ENCODE peak calls at places on chromosomes 4 and X, in eight cellular contexts. One of them, this sample, is unnamed.

GRCh38 chr4:20408596-20408995 is 156.9 kb downstream of the SLIT2 start:
- DNase-seq in SK-N-SH: no peak
- DNase-seq in dorsolateral prefrontal cortex: no peak
- DNase-seq in mammary epithelial cell: no peak
- DNase-seq in Calu3: no peak
- DNase-seq in cardiac fibroblast: peak
- DNase-seq in fibroblast of mammary gland: peak
- DNase-seq in tibial artery: no peak
- DNase-seq in this sample: no peak

GRCh38 chrX:118726887-118727685 is at the start of gene IL13RA1:
- DNase-seq in cardiac fibroblast: peak
- DNase-seq in tibial artery: peak
- DNase-seq in Calu3: peak
- DNase-seq in dorsolateral prefrontal cortex: peak
- DNase-seq in mammary epithelial cell: peak
- DNase-seq in SK-N-SH: peak
- DNase-seq in fibroblast of mammary gland: peak
- DNase-seq in this sample: peak

GRCh38 chrX:66030505-66031317 is 9.2 kb downstream of the VSIG4 start:
- DNase-seq in mammary epithelial cell: peak
- DNase-seq in cardiac fibroblast: peak
- DNase-seq in dorsolateral prefrontal cortex: no peak
- DNase-seq in fibroblast of mammary gland: peak
- DNase-seq in tibial artery: no peak
- DNase-seq in Calu3: no peak
- DNase-seq in SK-N-SH: peak
- DNase-seq in this sample: no peak

GRCh38 chr4:11585506-11585905 is 156.8 kb upstream of the HS3ST1 start:
- DNase-seq in tibial artery: no peak
- DNase-seq in mammary epithelial cell: peak
- DNase-seq in SK-N-SH: no peak
- DNase-seq in dorsolateral prefrontal cortex: no peak
- DNase-seq in Calu3: peak
- DNase-seq in cardiac fibroblast: peak
- DNase-seq in fibroblast of mammary gland: peak
- DNase-seq in this sample: no peak

GRCh38 chr4:140861359-140862181 is 105.4 kb upstream of the TBC1D9 start:
- DNase-seq in mammary epithelial cell: peak
- DNase-seq in cardiac fibroblast: peak
- DNase-seq in fibroblast of mammary gland: peak
- DNase-seq in tibial artery: peak
- DNase-seq in SK-N-SH: peak
- DNase-seq in dorsolateral prefrontal cortex: peak
- DNase-seq in Calu3: peak
- DNase-seq in this sample: peak

GRCh38 chrX:29617725-29618124 is 597.6 kb upstream of the MAGEB2 start:
- DNase-seq in dorsolateral prefrontal cortex: no peak
- DNase-seq in SK-N-SH: no peak
- DNase-seq in mammary epithelial cell: no peak
- DNase-seq in fibroblast of mammary gland: peak
- DNase-seq in Calu3: no peak
- DNase-seq in cardiac fibroblast: peak
- DNase-seq in tibial artery: no peak
- DNase-seq in this sample: no peak

GRCh38 chrX:103101280-103102042 is 8.5 kb upstream of the NXF3 start:
- DNase-seq in SK-N-SH: no peak
- DNase-seq in dorsolateral prefrontal cortex: no peak
- DNase-seq in Calu3: peak
- DNase-seq in cardiac fibroblast: no peak
- DNase-seq in mammary epithelial cell: no peak
- DNase-seq in tibial artery: no peak
- DNase-seq in fibroblast of mammary gland: no peak
- DNase-seq in this sample: no peak

GRCh38 chrX:17500145-17500579 is 125.2 kb downstream of the NHS start:
- DNase-seq in tibial artery: no peak
- DNase-seq in cardiac fibroblast: peak
- DNase-seq in Calu3: peak
- DNase-seq in SK-N-SH: no peak
- DNase-seq in dorsolateral prefrontal cortex: no peak
- DNase-seq in mammary epithelial cell: peak
- DNase-seq in fibroblast of mammary gland: peak
- DNase-seq in this sample: no peak

GRCh38 chr4:155042014-155042413 is 166.4 kb upstream of the NPY2R start:
- DNase-seq in mammary epithelial cell: no peak
- DNase-seq in fibroblast of mammary gland: no peak
- DNase-seq in dorsolateral prefrontal cortex: no peak
- DNase-seq in Calu3: no peak
- DNase-seq in cardiac fibroblast: no peak
- DNase-seq in tibial artery: no peak
- DNase-seq in SK-N-SH: no peak
- DNase-seq in this sample: no peak

GRCh38 chr4:36054750-36055467 is 189.4 kb downstream of the ARAP2 start:
- DNase-seq in Calu3: no peak
- DNase-seq in fibroblast of mammary gland: no peak
- DNase-seq in SK-N-SH: no peak
- DNase-seq in cardiac fibroblast: no peak
- DNase-seq in mammary epithelial cell: peak
- DNase-seq in tibial artery: no peak
- DNase-seq in dorsolateral prefrontal cortex: no peak
- DNase-seq in this sample: no peak

GRCh38 chrX:96140796-96141195 is 543.8 kb upstream of the DIAPH2 start:
- DNase-seq in dorsolateral prefrontal cortex: no peak
- DNase-seq in fibroblast of mammary gland: no peak
- DNase-seq in tibial artery: no peak
- DNase-seq in mammary epithelial cell: no peak
- DNase-seq in SK-N-SH: no peak
- DNase-seq in Calu3: no peak
- DNase-seq in cardiac fibroblast: peak
- DNase-seq in this sample: no peak

GRCh38 chr4:136395212-136395722 is 1137.0 kb downstream of the PCDH18 start:
- DNase-seq in fibroblast of mammary gland: no peak
- DNase-seq in tibial artery: no peak
- DNase-seq in cardiac fibroblast: no peak
- DNase-seq in Calu3: no peak
- DNase-seq in dorsolateral prefrontal cortex: no peak
- DNase-seq in SK-N-SH: peak
- DNase-seq in mammary epithelial cell: no peak
- DNase-seq in this sample: no peak

GRCh38 chr4:156771171-156771837 is 200.3 kb downstream of the PDGFC start:
- DNase-seq in mammary epithelial cell: peak
- DNase-seq in Calu3: peak
- DNase-seq in fibroblast of mammary gland: peak
- DNase-seq in dorsolateral prefrontal cortex: no peak
- DNase-seq in SK-N-SH: peak
- DNase-seq in tibial artery: peak
- DNase-seq in cardiac fibroblast: peak
- DNase-seq in this sample: no peak

GRCh38 chrX:94961730-94962129 is 1287.7 kb downstream of the FAM133A start:
- DNase-seq in SK-N-SH: peak
- DNase-seq in cardiac fibroblast: no peak
- DNase-seq in tibial artery: no peak
- DNase-seq in Calu3: no peak
- DNase-seq in mammary epithelial cell: no peak
- DNase-seq in fibroblast of mammary gland: no peak
- DNase-seq in dorsolateral prefrontal cortex: no peak
- DNase-seq in this sample: no peak

GRCh38 chr4:114519368-114519767 is 79.2 kb upstream of the UGT8 start:
- DNase-seq in dorsolateral prefrontal cortex: no peak
- DNase-seq in fibroblast of mammary gland: no peak
- DNase-seq in mammary epithelial cell: no peak
- DNase-seq in SK-N-SH: no peak
- DNase-seq in tibial artery: no peak
- DNase-seq in Calu3: no peak
- DNase-seq in cardiac fibroblast: no peak
- DNase-seq in this sample: no peak

GRCh38 chr4:19329631-19330030 is 922.1 kb upstream of the SLIT2 start:
- DNase-seq in Calu3: no peak
- DNase-seq in cardiac fibroblast: peak
- DNase-seq in tibial artery: no peak
- DNase-seq in dorsolateral prefrontal cortex: no peak
- DNase-seq in SK-N-SH: no peak
- DNase-seq in fibroblast of mammary gland: peak
- DNase-seq in mammary epithelial cell: peak
- DNase-seq in this sample: no peak

GRCh38 chr4:2438822-2439718 is 20.3 kb downstream of the CFAP99 start:
- DNase-seq in cardiac fibroblast: no peak
- DNase-seq in SK-N-SH: no peak
- DNase-seq in fibroblast of mammary gland: no peak
- DNase-seq in tibial artery: no peak
- DNase-seq in Calu3: no peak
- DNase-seq in mammary epithelial cell: no peak
- DNase-seq in dorsolateral prefrontal cortex: no peak
- DNase-seq in this sample: no peak

GRCh38 chrX:147699061-147699460 is 212.7 kb upstream of the FMR1 start:
- DNase-seq in dorsolateral prefrontal cortex: no peak
- DNase-seq in SK-N-SH: no peak
- DNase-seq in Calu3: no peak
- DNase-seq in cardiac fibroblast: no peak
- DNase-seq in mammary epithelial cell: no peak
- DNase-seq in tibial artery: no peak
- DNase-seq in fibroblast of mammary gland: no peak
- DNase-seq in this sample: no peak

GRCh38 chrX:20547649-20548051 is 280.9 kb upstream of the RPS6KA3 start:
- DNase-seq in mammary epithelial cell: peak
- DNase-seq in fibroblast of mammary gland: peak
- DNase-seq in SK-N-SH: no peak
- DNase-seq in dorsolateral prefrontal cortex: peak
- DNase-seq in cardiac fibroblast: peak
- DNase-seq in Calu3: peak
- DNase-seq in tibial artery: peak
- DNase-seq in this sample: no peak

DNA sequence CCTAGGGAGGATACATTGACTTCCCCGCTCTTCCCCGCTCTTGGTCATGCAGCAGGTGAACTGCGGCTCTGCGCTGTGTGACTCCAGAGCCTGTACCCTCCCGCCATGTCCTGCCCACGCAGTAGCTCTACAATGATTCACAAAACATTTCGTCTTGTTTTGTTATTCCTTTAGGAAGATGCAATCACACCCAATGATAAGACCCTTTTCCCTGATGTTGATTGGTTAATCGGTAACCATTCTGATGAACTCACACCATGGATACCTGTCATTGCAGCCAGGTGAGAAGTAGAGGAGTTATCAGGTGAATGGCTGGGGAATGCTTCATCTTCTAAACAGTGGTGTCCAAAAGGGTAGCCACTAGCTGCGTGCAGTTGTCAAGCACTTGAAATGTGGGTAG is 23.2 kb downstream of the TRMT44 start:
- DNase-seq in mammary epithelial cell: no peak
- DNase-seq in SK-N-SH: no peak
- DNase-seq in cardiac fibroblast: no peak
- DNase-seq in Calu3: no peak
- DNase-seq in fibroblast of mammary gland: no peak
- DNase-seq in tibial artery: no peak
- DNase-seq in dorsolateral prefrontal cortex: no peak
- DNase-seq in this sample: no peak
- TF ChIP-seq CTCF in mammary epithelial cell: no peak
- TF ChIP-seq CTCF in SK-N-SH: no peak
- TF ChIP-seq CTCF in cardiac fibroblast: no peak
- TF ChIP-seq CTCF in Calu3: no peak
- TF ChIP-seq CTCF in fibroblast of mammary gland: no peak
- TF ChIP-seq CTCF in tibial artery: no peak
- TF ChIP-seq CTCF in dorsolateral prefrontal cortex: no peak
- TF ChIP-seq CTCF in this sample: no peak

GRCh38 chr4:138894688-138895087 is 120.9 kb upstream of the NOCT start:
- DNase-seq in cardiac fibroblast: no peak
- DNase-seq in fibroblast of mammary gland: no peak
- DNase-seq in tibial artery: no peak
- DNase-seq in dorsolateral prefrontal cortex: no peak
- DNase-seq in Calu3: no peak
- DNase-seq in mammary epithelial cell: peak
- DNase-seq in SK-N-SH: no peak
- DNase-seq in this sample: no peak
- TF ChIP-seq CTCF in cardiac fibroblast: no peak
- TF ChIP-seq CTCF in fibroblast of mammary gland: no peak
- TF ChIP-seq CTCF in tibial artery: no peak
- TF ChIP-seq CTCF in dorsolateral prefrontal cortex: no peak
- TF ChIP-seq CTCF in Calu3: no peak
- TF ChIP-seq CTCF in mammary epithelial cell: no peak
- TF ChIP-seq CTCF in SK-N-SH: no peak
- TF ChIP-seq CTCF in this sample: no peak

GRCh38 chrX:19513383-19513782 is 1.9 kb downstream of the MAP3K15 start:
- DNase-seq in mammary epithelial cell: no peak
- DNase-seq in cardiac fibroblast: no peak
- DNase-seq in fibroblast of mammary gland: no peak
- DNase-seq in dorsolateral prefrontal cortex: no peak
- DNase-seq in tibial artery: no peak
- DNase-seq in Calu3: no peak
- DNase-seq in SK-N-SH: peak
- DNase-seq in this sample: no peak

GRCh38 chrX:19512961-19513360 is 2.3 kb downstream of the MAP3K15 start:
- DNase-seq in mammary epithelial cell: no peak
- DNase-seq in tibial artery: no peak
- DNase-seq in SK-N-SH: no peak
- DNase-seq in Calu3: no peak
- DNase-seq in fibroblast of mammary gland: no peak
- DNase-seq in cardiac fibroblast: no peak
- DNase-seq in dorsolateral prefrontal cortex: no peak
- DNase-seq in this sample: no peak

GRCh38 chrX:19517965-19518364 is 2.7 kb upstream of the MAP3K15 start:
- DNase-seq in tibial artery: no peak
- DNase-seq in mammary epithelial cell: no peak
- DNase-seq in fibroblast of mammary gland: no peak
- DNase-seq in cardiac fibroblast: no peak
- DNase-seq in Calu3: no peak
- DNase-seq in SK-N-SH: no peak
- DNase-seq in dorsolateral prefrontal cortex: no peak
- DNase-seq in this sample: no peak

GRCh38 chrX:19514791-19515614 is at the start of gene MAP3K15:
- DNase-seq in dorsolateral prefrontal cortex: no peak
- DNase-seq in fibroblast of mammary gland: peak
- DNase-seq in cardiac fibroblast: peak
- DNase-seq in SK-N-SH: peak
- DNase-seq in mammary epithelial cell: no peak
- DNase-seq in Calu3: peak
- DNase-seq in tibial artery: peak
- DNase-seq in this sample: no peak

GRCh38 chrX:19515615-19516105 is 352 bp upstream of the MAP3K15 start:
- DNase-seq in dorsolateral prefrontal cortex: no peak
- DNase-seq in fibroblast of mammary gland: no peak
- DNase-seq in tibial artery: no peak
- DNase-seq in Calu3: no peak
- DNase-seq in mammary epithelial cell: no peak
- DNase-seq in cardiac fibroblast: no peak
- DNase-seq in SK-N-SH: peak
- DNase-seq in this sample: no peak
- TF ChIP-seq CTCF in dorsolateral prefrontal cortex: no peak
- TF ChIP-seq CTCF in fibroblast of mammary gland: no peak
- TF ChIP-seq CTCF in tibial artery: no peak
- TF ChIP-seq CTCF in Calu3: peak
- TF ChIP-seq CTCF in mammary epithelial cell: no peak
- TF ChIP-seq CTCF in cardiac fibroblast: no peak
- TF ChIP-seq CTCF in SK-N-SH: peak
- TF ChIP-seq CTCF in this sample: no peak

GRCh38 chr4:1298461-1298860 is 8.8 kb downstream of the MAEA start:
- DNase-seq in cardiac fibroblast: no peak
- DNase-seq in tibial artery: no peak
- DNase-seq in dorsolateral prefrontal cortex: peak
- DNase-seq in mammary epithelial cell: no peak
- DNase-seq in SK-N-SH: no peak
- DNase-seq in Calu3: no peak
- DNase-seq in fibroblast of mammary gland: no peak
- DNase-seq in this sample: no peak
- TF ChIP-seq CTCF in cardiac fibroblast: no peak
- TF ChIP-seq CTCF in tibial artery: no peak
- TF ChIP-seq CTCF in dorsolateral prefrontal cortex: no peak
- TF ChIP-seq CTCF in mammary epithelial cell: no peak
- TF ChIP-seq CTCF in SK-N-SH: no peak
- TF ChIP-seq CTCF in Calu3: no peak
- TF ChIP-seq CTCF in fibroblast of mammary gland: no peak
- TF ChIP-seq CTCF in this sample: no peak

GRCh38 chr4:148395771-148396170 is 46.4 kb downstream of the NR3C2 start:
- DNase-seq in SK-N-SH: no peak
- DNase-seq in cardiac fibroblast: no peak
- DNase-seq in Calu3: no peak
- DNase-seq in dorsolateral prefrontal cortex: no peak
- DNase-seq in fibroblast of mammary gland: no peak
- DNase-seq in tibial artery: no peak
- DNase-seq in mammary epithelial cell: no peak
- DNase-seq in this sample: no peak
- TF ChIP-seq CTCF in SK-N-SH: no peak
- TF ChIP-seq CTCF in cardiac fibroblast: no peak
- TF ChIP-seq CTCF in Calu3: no peak
- TF ChIP-seq CTCF in dorsolateral prefrontal cortex: no peak
- TF ChIP-seq CTCF in fibroblast of mammary gland: no peak
- TF ChIP-seq CTCF in tibial artery: no peak
- TF ChIP-seq CTCF in mammary epithelial cell: no peak
- TF ChIP-seq CTCF in this sample: no peak